ENCODE peak calls at places on chromosome 4, in five cellular contexts. Y is GM04504; H is stimulated activated CD8-positive, alpha-beta memory T cell treated with anti-CD3 and anti-CD28 coated beads, Interleukin-7, amount 100 ng/mL, for 24 hours; U is NCI-H1436; V is activated naive CD8-positive, alpha-beta T cell treated with anti-CD3 and anti-CD28 coated beads for 36 hours. L is an unnamed sample.

GRCh38 chr4:74433043-74433442 is 11.9 kb upstream of the AREG start:
- DNase-seq in Y (no peak), H (no peak), U (no peak), V (no peak), L (no peak)

GRCh38 chr4:189500970-189501369 is 439.7 kb upstream of the FRG1 start:
- DNase-seq in Y (no peak), H (no peak), U (no peak), V (no peak), L (no peak)

GRCh38 chr4:64584125-64584524 is 174.9 kb upstream of the TECRL start:
- DNase-seq in Y (no peak), H (no peak), U (no peak), V (no peak), L (no peak)

GRCh38 chr4:6008766-6009385 is 9.4 kb downstream of the C4orf50 start:
- DNase-seq in Y (no peak), H (no peak), U (no peak), V (no peak), L (no peak)

GRCh38 chr4:152036626-152037025 is 275.8 kb upstream of the GATB start:
- DNase-seq in Y (no peak), H (no peak), U (no peak), V (no peak), L (no peak)

GRCh38 chr4:73341454-73341853 is 62.6 kb upstream of the ALB start:
- DNase-seq in Y (peak), H (no peak), U (peak), V (no peak), L (peak)

GRCh38 chr4:173124209-173124865 is 44.3 kb upstream of the GALNT7 start:
- DNase-seq in Y (no peak), H (no peak), U (no peak), V (no peak), L (no peak)

GRCh38 chr4:129901205-129901604 is 805.3 kb downstream of the C4orf33 start:
- DNase-seq in Y (no peak), H (no peak), U (no peak), V (no peak), L (no peak)

GRCh38 chr4:140242357-140243284 is 88.6 kb upstream of the MAML3 start:
- DNase-seq in Y (no peak), H (no peak), U (no peak), V (no peak), L (no peak)